ENCODE peak calls at places on chromosomes 2 and 18, in four cellular contexts. One of them, this sample, is unnamed. For H3K4me1, the result is how much of the 10 kb centered on the place peaks cover.

GRCh38 chr2:103161456-103162289 is 399.8 kb downstream of the TMEM182 start:
- DNase-seq in ovary: no peak
- DNase-seq in A549: peak
- DNase-seq in K562: peak
- DNase-seq in this sample: no peak

GRCh38 chr2:239596298-239596697 is 195.5 kb upstream of the HDAC4 start:
- DNase-seq in K562: no peak
- DNase-seq in ovary: no peak
- DNase-seq in A549: no peak
- DNase-seq in this sample: no peak

GRCh38 chr2:164964744-164965143 is 9.4 kb upstream of the SLC38A11 start:
- DNase-seq in ovary: no peak
- DNase-seq in K562: no peak
- DNase-seq in A549: no peak
- DNase-seq in this sample: no peak

GRCh38 chr18:10140928-10141327 is 227.1 kb downstream of the VAPA start:
- DNase-seq in A549: peak
- DNase-seq in ovary: no peak
- DNase-seq in K562: no peak
- DNase-seq in this sample: no peak

GRCh38 chr2:161596148-161596547 is 28.1 kb upstream of the SLC4A10 start:
- DNase-seq in ovary: no peak
- DNase-seq in K562: no peak
- DNase-seq in A549: no peak
- DNase-seq in this sample: no peak

GRCh38 chr2:107712857-107713256 is 113.8 kb upstream of the RGPD4 start:
- DNase-seq in A549: no peak
- DNase-seq in ovary: no peak
- DNase-seq in K562: no peak
- DNase-seq in this sample: no peak

GRCh38 chr2:18428516-18428915 is 131.9 kb downstream of the RDH14 start:
- DNase-seq in A549: no peak
- DNase-seq in ovary: no peak
- DNase-seq in K562: no peak
- DNase-seq in this sample: no peak

GRCh38 chr2:26922638-26923466 is 47.6 kb upstream of the MAPRE3 start:
- DNase-seq in A549: peak
- DNase-seq in K562: peak
- DNase-seq in ovary: peak
- DNase-seq in this sample: peak

GRCh38 chr18:28036481-28036880 is 140.4 kb downstream of the CDH2 start:
- DNase-seq in K562: no peak
- DNase-seq in ovary: no peak
- DNase-seq in A549: no peak
- DNase-seq in this sample: no peak

GRCh38 chr2:129910446-129911362 is 68.8 kb upstream of the RAB6C start:
- DNase-seq in ovary: no peak
- DNase-seq in K562: no peak
- DNase-seq in A549: no peak
- DNase-seq in this sample: no peak

GRCh38 chr2:218991674-218992168 is 1.5 kb downstream of the CRYBA2 start:
- DNase-seq in K562: peak
- DNase-seq in ovary: no peak
- DNase-seq in A549: no peak
- DNase-seq in this sample: no peak

GRCh38 chr2:151106805-151107490 is 154.7 kb downstream of the RBM43 start:
- DNase-seq in K562: no peak
- DNase-seq in ovary: no peak
- DNase-seq in A549: no peak
- DNase-seq in this sample: no peak
- H3K4me1 ChIP-seq in K562: under half
- H3K4me1 ChIP-seq in ovary: under half
- H3K4me1 ChIP-seq in A549: under half
- H3K4me1 ChIP-seq in this sample: under half

DNA sequence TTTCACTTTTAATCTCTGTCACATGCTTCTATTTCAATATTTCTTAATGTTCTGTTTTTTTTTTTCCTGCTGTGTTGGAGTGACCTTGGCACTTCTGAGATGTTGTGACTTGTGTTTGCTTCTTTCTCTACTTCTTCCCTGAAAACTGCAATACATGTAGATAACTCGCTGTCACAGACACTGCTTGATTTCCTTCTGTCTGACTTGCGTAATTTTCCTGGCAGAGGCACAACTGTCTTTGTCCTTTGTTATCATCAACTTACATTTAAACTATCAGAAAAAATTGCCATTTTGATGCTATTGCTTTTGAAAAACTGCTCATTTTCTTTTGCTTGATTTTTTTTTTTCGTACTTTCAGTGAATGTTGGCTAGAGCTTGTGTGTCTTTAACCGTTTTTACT is 69.0 kb downstream of the BABAM2 start:
- DNase-seq in ovary: peak
- DNase-seq in A549: peak
- DNase-seq in K562: no peak
- DNase-seq in this sample: peak
- TF ChIP-seq EP300 in ovary: no peak
- TF ChIP-seq EP300 in A549: peak
- TF ChIP-seq EP300 in K562: no peak
- TF ChIP-seq EP300 in this sample: no peak

GRCh38 chr2:38466409-38466808 is 89.3 kb upstream of the ATL2 start:
- DNase-seq in K562: no peak
- DNase-seq in ovary: no peak
- DNase-seq in A549: no peak
- DNase-seq in this sample: no peak

GRCh38 chr2:38466849-38467767 is 90.0 kb upstream of the ATL2 start:
- DNase-seq in K562: no peak
- DNase-seq in ovary: peak
- DNase-seq in A549: no peak
- DNase-seq in this sample: no peak

GRCh38 chr2:38463752-38464151 is 86.7 kb upstream of the ATL2 start:
- DNase-seq in ovary: no peak
- DNase-seq in A549: no peak
- DNase-seq in K562: no peak
- DNase-seq in this sample: no peak

GRCh38 chr2:38464971-38465788 is 88.1 kb upstream of the ATL2 start:
- DNase-seq in A549: no peak
- DNase-seq in K562: no peak
- DNase-seq in ovary: no peak
- DNase-seq in this sample: no peak

GRCh38 chr2:38465789-38466127 is 88.7 kb upstream of the ATL2 start:
- DNase-seq in K562: peak
- DNase-seq in A549: peak
- DNase-seq in ovary: peak
- DNase-seq in this sample: peak
- TF ChIP-seq CTCF in K562: peak
- TF ChIP-seq CTCF in A549: peak
- TF ChIP-seq CTCF in ovary: no peak
- TF ChIP-seq CTCF in this sample: peak

GRCh38 chr18:8777846-8778245 is 72.5 kb downstream of the MTCL1 start:
- DNase-seq in K562: no peak
- DNase-seq in ovary: no peak
- DNase-seq in A549: no peak
- DNase-seq in this sample: no peak
- H3K4me1 ChIP-seq in K562: under half
- H3K4me1 ChIP-seq in ovary: under half
- H3K4me1 ChIP-seq in A549: under half
- H3K4me1 ChIP-seq in this sample: under half

GRCh38 chr18:51757525-51757924 is 560.0 kb upstream of the MEX3C start:
- DNase-seq in ovary: no peak
- DNase-seq in K562: no peak
- DNase-seq in A549: no peak
- DNase-seq in this sample: no peak

GRCh38 chr18:51751901-51752300 is 554.4 kb upstream of the MEX3C start:
- DNase-seq in A549: no peak
- DNase-seq in K562: no peak
- DNase-seq in ovary: no peak
- DNase-seq in this sample: no peak

DNA sequence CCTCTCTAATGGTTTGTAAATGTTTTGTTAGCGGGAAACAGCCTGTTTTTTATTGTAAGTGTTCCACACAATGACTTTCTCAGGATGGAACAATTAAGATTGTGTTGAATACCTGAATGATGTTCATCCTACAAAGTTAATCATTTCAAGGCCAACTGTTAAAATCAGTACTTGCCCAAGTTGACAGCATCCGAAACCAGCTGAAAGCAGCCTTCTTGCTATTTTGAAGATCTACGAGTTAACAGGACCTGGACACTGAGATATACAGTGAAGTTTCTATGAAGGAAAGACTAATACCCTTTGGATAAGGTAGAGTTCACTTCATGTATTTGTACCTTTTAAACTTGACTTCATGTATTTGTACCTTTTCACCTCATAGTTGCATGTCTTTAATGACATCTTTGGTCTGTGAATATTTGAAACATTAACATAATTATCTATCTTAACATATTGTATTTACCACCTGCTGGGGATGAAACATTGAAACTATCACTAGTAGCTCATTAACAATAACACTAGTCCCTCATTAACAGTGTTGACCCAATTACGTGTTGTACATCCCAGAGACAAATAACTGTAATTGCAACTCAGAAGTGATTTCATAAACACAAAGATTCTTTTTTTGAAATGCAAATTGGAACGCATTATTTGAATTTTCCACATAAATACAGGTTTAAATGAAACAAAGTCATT is 556.0 kb upstream of the MEX3C start:
- DNase-seq in A549: no peak
- DNase-seq in K562: no peak
- DNase-seq in ovary: no peak
- DNase-seq in this sample: no peak
- TF ChIP-seq EP300 in A549: no peak
- TF ChIP-seq EP300 in K562: no peak
- TF ChIP-seq EP300 in ovary: no peak
- TF ChIP-seq EP300 in this sample: no peak

GRCh38 chr2:158457826-158458616 is 1.3 kb downstream of the PKP4 start:
- DNase-seq in K562: peak
- DNase-seq in A549: peak
- DNase-seq in ovary: peak
- DNase-seq in this sample: peak
- TF ChIP-seq CTCF in K562: peak
- TF ChIP-seq CTCF in A549: no peak
- TF ChIP-seq CTCF in ovary: peak
- TF ChIP-seq CTCF in this sample: peak

GRCh38 chr18:58211510-58211909 is 167.5 kb downstream of the NEDD4L start:
- DNase-seq in A549: no peak
- DNase-seq in K562: no peak
- DNase-seq in ovary: no peak
- DNase-seq in this sample: no peak
- H3K4me1 ChIP-seq in A549: under half
- H3K4me1 ChIP-seq in K562: under half
- H3K4me1 ChIP-seq in ovary: under half
- H3K4me1 ChIP-seq in this sample: half or more

GRCh38 chr2:197052371-197052770 is 125.9 kb upstream of the PGAP1 start:
- DNase-seq in ovary: no peak
- DNase-seq in K562: no peak
- DNase-seq in A549: no peak
- DNase-seq in this sample: no peak
- TF ChIP-seq EP300 in ovary: no peak
- TF ChIP-seq EP300 in K562: no peak
- TF ChIP-seq EP300 in A549: no peak
- TF ChIP-seq EP300 in this sample: no peak